ENCODE peak calls at places on chromosomes 4 and X, in five cellular contexts. One of them, this sample, is unnamed. For H3K9me2, the result is how much of the 10 kb centered on the place peaks cover.

GRCh38 chr4:182449186-182449880 is 206.1 kb downstream of the TENM3 start:
- DNase-seq in GM23338: peak
- DNase-seq in GM23248: no peak
- DNase-seq in hepatocyte: no peak
- DNase-seq in MM.1S: peak
- DNase-seq in this sample: no peak

GRCh38 chr4:73741140-73741749 is 876 bp downstream of the CXCL8 start:
- DNase-seq in MM.1S: no peak
- DNase-seq in GM23338: no peak
- DNase-seq in GM23248: no peak
- DNase-seq in hepatocyte: no peak
- DNase-seq in this sample: no peak

GRCh38 chr4:186264660-186265059 is 1.3 kb upstream of the F11 start:
- DNase-seq in MM.1S: no peak
- DNase-seq in hepatocyte: no peak
- DNase-seq in GM23338: no peak
- DNase-seq in GM23248: no peak
- DNase-seq in this sample: peak

GRCh38 chr4:118849867-118850812 is 14.2 kb upstream of the SEC24D start:
- DNase-seq in GM23338: peak
- DNase-seq in MM.1S: peak
- DNase-seq in hepatocyte: peak
- DNase-seq in GM23248: peak
- DNase-seq in this sample: peak

GRCh38 chr4:164536829-164537228 is 217.1 kb upstream of the SMIM31 start:
- DNase-seq in GM23248: peak
- DNase-seq in GM23338: no peak
- DNase-seq in hepatocyte: peak
- DNase-seq in MM.1S: no peak
- DNase-seq in this sample: no peak

GRCh38 chr4:66585767-66586166 is 915.5 kb upstream of the EPHA5 start:
- DNase-seq in hepatocyte: no peak
- DNase-seq in GM23338: no peak
- DNase-seq in GM23248: no peak
- DNase-seq in MM.1S: no peak
- DNase-seq in this sample: peak

GRCh38 chr4:55345054-55345453 is 988 bp upstream of the SRD5A3 start:
- DNase-seq in GM23338: no peak
- DNase-seq in GM23248: no peak
- DNase-seq in hepatocyte: no peak
- DNase-seq in MM.1S: no peak
- DNase-seq in this sample: no peak

GRCh38 chrX:113741744-113742143 is 842.1 kb upstream of the HTR2C start:
- DNase-seq in MM.1S: peak
- DNase-seq in GM23338: peak
- DNase-seq in GM23248: peak
- DNase-seq in hepatocyte: peak
- DNase-seq in this sample: peak

GRCh38 chrX:45322820-45323219 is 122.1 kb upstream of the DIPK2B start:
- DNase-seq in MM.1S: no peak
- DNase-seq in hepatocyte: no peak
- DNase-seq in GM23248: peak
- DNase-seq in GM23338: peak
- DNase-seq in this sample: no peak

GRCh38 chrX:73400136-73400748 is 46.6 kb upstream of the CDX4 start:
- DNase-seq in GM23248: no peak
- DNase-seq in GM23338: peak
- DNase-seq in hepatocyte: no peak
- DNase-seq in MM.1S: no peak
- DNase-seq in this sample: no peak

GRCh38 chr4:165684177-165684870 is 188.7 kb upstream of the TLL1 start:
- DNase-seq in GM23338: no peak
- DNase-seq in GM23248: peak
- DNase-seq in hepatocyte: no peak
- DNase-seq in MM.1S: no peak
- DNase-seq in this sample: no peak

GRCh38 chrX:110750526-110751189 is 45.0 kb downstream of the CHRDL1 start:
- DNase-seq in GM23248: no peak
- DNase-seq in hepatocyte: no peak
- DNase-seq in GM23338: no peak
- DNase-seq in MM.1S: no peak
- DNase-seq in this sample: no peak

GRCh38 chr4:40719008-40719623 is 30.6 kb upstream of the NSUN7 start:
- DNase-seq in GM23338: peak
- DNase-seq in GM23248: peak
- DNase-seq in MM.1S: peak
- DNase-seq in hepatocyte: peak
- DNase-seq in this sample: peak

GRCh38 chr4:1503583-1504471 is 97.6 kb upstream of the NKX1-1 start:
- DNase-seq in GM23338: no peak
- DNase-seq in MM.1S: no peak
- DNase-seq in GM23248: no peak
- DNase-seq in hepatocyte: no peak
- DNase-seq in this sample: no peak

GRCh38 chr4:84224522-84224921 is 274.6 kb downstream of the NKX6-1 start:
- DNase-seq in MM.1S: no peak
- DNase-seq in hepatocyte: no peak
- DNase-seq in GM23248: no peak
- DNase-seq in GM23338: peak
- DNase-seq in this sample: no peak

GRCh38 chr4:183823394-183823793 is 81.7 kb upstream of the STOX2 start:
- DNase-seq in MM.1S: no peak
- DNase-seq in GM23338: no peak
- DNase-seq in hepatocyte: peak
- DNase-seq in GM23248: peak
- DNase-seq in this sample: no peak

GRCh38 chrX:128518508-128518907 is 466.3 kb upstream of the ACTRT1 start:
- DNase-seq in hepatocyte: peak
- DNase-seq in GM23248: peak
- DNase-seq in MM.1S: peak
- DNase-seq in GM23338: peak
- DNase-seq in this sample: peak

GRCh38 chrX:154751121-154751668 is 318 bp upstream of the GAB3 start:
- DNase-seq in hepatocyte: no peak
- DNase-seq in GM23248: no peak
- DNase-seq in MM.1S: peak
- DNase-seq in GM23338: peak
- DNase-seq in this sample: no peak

GRCh38 chrX:106917830-106918500 is 2.2 kb upstream of the CLDN2 start:
- DNase-seq in GM23338: no peak
- DNase-seq in hepatocyte: no peak
- DNase-seq in MM.1S: no peak
- DNase-seq in GM23248: peak
- DNase-seq in this sample: no peak

GRCh38 chr4:112377127-112377635 is 80.0 kb downstream of the ALPK1 start:
- DNase-seq in GM23338: no peak
- DNase-seq in hepatocyte: no peak
- DNase-seq in MM.1S: no peak
- DNase-seq in GM23248: no peak
- DNase-seq in this sample: no peak

GRCh38 chr4:156991161-156991560 is 19.6 kb upstream of the PDGFC start:
- DNase-seq in MM.1S: no peak
- DNase-seq in hepatocyte: no peak
- DNase-seq in GM23338: no peak
- DNase-seq in GM23248: no peak
- DNase-seq in this sample: no peak

GRCh38 chr4:10003666-10004065 is 17.6 kb downstream of the SLC2A9 start:
- DNase-seq in GM23338: no peak
- DNase-seq in GM23248: no peak
- DNase-seq in hepatocyte: no peak
- DNase-seq in MM.1S: no peak
- DNase-seq in this sample: no peak

GRCh38 chr4:181830404-181831035 is 412.7 kb upstream of the TENM3 start:
- DNase-seq in hepatocyte: no peak
- DNase-seq in GM23338: no peak
- DNase-seq in MM.1S: peak
- DNase-seq in GM23248: no peak
- DNase-seq in this sample: no peak

GRCh38 chr4:140645614-140646412 is 77.1 kb upstream of the UCP1 start:
- DNase-seq in hepatocyte: no peak
- DNase-seq in MM.1S: no peak
- DNase-seq in GM23248: no peak
- DNase-seq in GM23338: no peak
- DNase-seq in this sample: no peak

GRCh38 chr4:101806914-101807313 is 16.4 kb downstream of the BANK1 start:
- DNase-seq in hepatocyte: no peak
- DNase-seq in GM23248: peak
- DNase-seq in GM23338: no peak
- DNase-seq in MM.1S: no peak
- DNase-seq in this sample: peak

GRCh38 chrX:12237771-12238170 is 99.5 kb downstream of the FRMPD4 start:
- DNase-seq in GM23338: no peak
- DNase-seq in hepatocyte: no peak
- DNase-seq in MM.1S: no peak
- DNase-seq in GM23248: no peak
- DNase-seq in this sample: no peak

GRCh38 chrX:74523224-74523623 is 91.2 kb downstream of the RLIM start:
- DNase-seq in GM23338: no peak
- DNase-seq in GM23248: no peak
- DNase-seq in MM.1S: no peak
- DNase-seq in hepatocyte: no peak
- DNase-seq in this sample: no peak

GRCh38 chr4:75042601-75043208 is 109.8 kb downstream of the PARM1 start:
- DNase-seq in hepatocyte: no peak
- DNase-seq in MM.1S: no peak
- DNase-seq in GM23338: no peak
- DNase-seq in GM23248: no peak
- DNase-seq in this sample: no peak

GRCh38 chr4:158945529-158946108 is 157.3 kb upstream of the RAPGEF2 start:
- DNase-seq in MM.1S: no peak
- DNase-seq in GM23248: no peak
- DNase-seq in hepatocyte: no peak
- DNase-seq in GM23338: no peak
- DNase-seq in this sample: no peak

GRCh38 chr4:34422472-34422871 is 1821.8 kb downstream of the ARAP2 start:
- DNase-seq in hepatocyte: peak
- DNase-seq in MM.1S: no peak
- DNase-seq in GM23338: peak
- DNase-seq in GM23248: peak
- DNase-seq in this sample: no peak

GRCh38 chr4:80096175-80096850 is 23.3 kb upstream of the ANTXR2 start:
- DNase-seq in GM23248: no peak
- DNase-seq in hepatocyte: no peak
- DNase-seq in GM23338: no peak
- DNase-seq in MM.1S: no peak
- DNase-seq in this sample: no peak

GRCh38 chr4:80099671-80100070 is 26.6 kb upstream of the ANTXR2 start:
- DNase-seq in MM.1S: no peak
- DNase-seq in hepatocyte: no peak
- DNase-seq in GM23248: no peak
- DNase-seq in GM23338: peak
- DNase-seq in this sample: no peak

GRCh38 chr4:80098635-80099034 is 25.6 kb upstream of the ANTXR2 start:
- DNase-seq in hepatocyte: no peak
- DNase-seq in GM23338: no peak
- DNase-seq in GM23248: no peak
- DNase-seq in MM.1S: no peak
- DNase-seq in this sample: no peak

GRCh38 chr4:80094191-80094590 is 21.2 kb upstream of the ANTXR2 start:
- DNase-seq in MM.1S: no peak
- DNase-seq in hepatocyte: no peak
- DNase-seq in GM23248: peak
- DNase-seq in GM23338: no peak
- DNase-seq in this sample: no peak

GRCh38 chr4:80097395-80098177 is 24.6 kb upstream of the ANTXR2 start:
- DNase-seq in GM23248: peak
- DNase-seq in hepatocyte: no peak
- DNase-seq in GM23338: no peak
- DNase-seq in MM.1S: no peak
- DNase-seq in this sample: no peak
- H3K4me3 ChIP-seq in GM23248: peak
- H3K4me3 ChIP-seq in hepatocyte: no peak
- H3K4me3 ChIP-seq in GM23338: no peak
- H3K4me3 ChIP-seq in MM.1S: no peak
- H3K4me3 ChIP-seq in this sample: no peak

GRCh38 chr4:113953888-113954287 is 25.6 kb downstream of the ARSJ start:
- DNase-seq in GM23338: no peak
- DNase-seq in GM23248: no peak
- DNase-seq in hepatocyte: no peak
- DNase-seq in MM.1S: no peak
- DNase-seq in this sample: no peak

GRCh38 chr4:113947484-113947883 is 32.0 kb downstream of the ARSJ start:
- DNase-seq in hepatocyte: no peak
- DNase-seq in GM23338: no peak
- DNase-seq in MM.1S: no peak
- DNase-seq in GM23248: no peak
- DNase-seq in this sample: no peak

GRCh38 chr4:113950207-113950606 is 29.2 kb downstream of the ARSJ start:
- DNase-seq in GM23248: no peak
- DNase-seq in MM.1S: no peak
- DNase-seq in hepatocyte: no peak
- DNase-seq in GM23338: no peak
- DNase-seq in this sample: no peak

GRCh38 chr4:113952452-113953029 is 26.9 kb downstream of the ARSJ start:
- DNase-seq in hepatocyte: peak
- DNase-seq in GM23248: peak
- DNase-seq in GM23338: peak
- DNase-seq in MM.1S: peak
- DNase-seq in this sample: peak

GRCh38 chr4:113951263-113951662 is 28.2 kb downstream of the ARSJ start:
- DNase-seq in GM23338: no peak
- DNase-seq in hepatocyte: peak
- DNase-seq in GM23248: peak
- DNase-seq in MM.1S: no peak
- DNase-seq in this sample: no peak
- H3K27ac ChIP-seq in GM23338: no peak
- H3K27ac ChIP-seq in hepatocyte: no peak
- H3K27ac ChIP-seq in GM23248: peak
- H3K27ac ChIP-seq in MM.1S: no peak
- H3K27ac ChIP-seq in this sample: no peak

GRCh38 chrX:41050359-41050758 is 34.9 kb upstream of the USP9X start:
- DNase-seq in hepatocyte: no peak
- DNase-seq in GM23338: no peak
- DNase-seq in MM.1S: no peak
- DNase-seq in GM23248: no peak
- DNase-seq in this sample: no peak
- H3K9me2 ChIP-seq in hepatocyte: under half
- H3K9me2 ChIP-seq in GM23338: under half
- H3K9me2 ChIP-seq in MM.1S: under half
- H3K9me2 ChIP-seq in GM23248: under half
- H3K9me2 ChIP-seq in this sample: under half

DNA sequence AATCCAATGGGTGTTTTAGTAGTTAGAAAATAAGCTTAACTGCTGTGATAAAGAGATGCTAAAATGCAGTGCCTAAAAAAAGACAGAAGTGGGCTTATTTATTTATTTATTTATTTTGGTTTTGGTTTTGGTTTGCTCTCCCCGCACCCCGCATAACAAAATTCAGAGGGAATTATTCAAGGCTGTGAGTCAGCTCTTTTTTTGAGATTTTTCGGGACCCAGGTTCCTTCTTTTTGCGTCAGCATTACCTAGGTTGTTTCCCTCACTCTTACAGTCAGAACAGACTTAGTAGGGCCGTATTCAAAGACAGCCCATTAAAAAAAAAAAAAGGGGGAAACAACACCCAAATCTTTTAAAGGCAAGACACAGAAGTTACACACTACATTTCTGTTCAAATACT is 1495.5 kb upstream of the ADGRL3 start:
- DNase-seq in MM.1S: peak
- DNase-seq in hepatocyte: no peak
- DNase-seq in GM23248: no peak
- DNase-seq in GM23338: no peak
- DNase-seq in this sample: no peak
- H3K4me3 ChIP-seq in MM.1S: peak
- H3K4me3 ChIP-seq in hepatocyte: no peak
- H3K4me3 ChIP-seq in GM23248: no peak
- H3K4me3 ChIP-seq in GM23338: no peak
- H3K4me3 ChIP-seq in this sample: no peak

GRCh38 chr4:142406917-142407501 is 439.1 kb downstream of the INPP4B start:
- DNase-seq in GM23338: no peak
- DNase-seq in MM.1S: no peak
- DNase-seq in GM23248: peak
- DNase-seq in hepatocyte: no peak
- DNase-seq in this sample: no peak
- H3K27ac ChIP-seq in GM23338: no peak
- H3K27ac ChIP-seq in MM.1S: no peak
- H3K27ac ChIP-seq in GM23248: peak
- H3K27ac ChIP-seq in hepatocyte: peak
- H3K27ac ChIP-seq in this sample: no peak